ENCODE peak calls at places on chromosome 22, in six cellular contexts. Y is cardiac fibroblast, B is Caco-2, L is upper lobe of right lung, V is spleen, H is brain microvascular endothelial cell. O is an unnamed sample.

GRCh38 chr22:46557736-46558480 is 20.5 kb upstream of the CELSR1 start:
- DNase-seq in Y (no peak), B (peak), L (no peak), V (no peak), H (no peak), O (no peak)

GRCh38 chr22:37464181-37464580 is 22.0 kb downstream of the MFNG start:
- DNase-seq in Y (no peak), B (no peak), L (no peak), V (no peak), H (no peak), O (no peak)

GRCh38 chr22:46364341-46365165 is 29.0 kb downstream of the TRMU start:
- DNase-seq in Y (no peak), B (no peak), L (no peak), V (peak), H (no peak), O (no peak)

GRCh38 chr22:45163074-45163416 is 680 bp upstream of the NUP50 start:
- DNase-seq in Y (peak), B (no peak), L (no peak), V (no peak), H (no peak), O (no peak)

GRCh38 chr22:50146440-50147228 is 23.9 kb upstream of the PANX2 start:
- DNase-seq in Y (peak), B (peak), L (peak), V (no peak), H (peak), O (no peak)

GRCh38 chr22:34804588-34804987 is 261.4 kb upstream of the ISX start:
- DNase-seq in Y (no peak), B (peak), L (no peak), V (no peak), H (no peak), O (no peak)

GRCh38 chr22:19750666-19751490 is 9.7 kb upstream of the TBX1 start:
- DNase-seq in Y (no peak), B (no peak), L (no peak), V (no peak), H (peak), O (no peak)

GRCh38 chr22:31291716-31292644 is at the start of gene PIK3IP1:
- DNase-seq in Y (peak), B (peak), L (peak), V (peak), H (peak), O (no peak)

GRCh38 chr22:22042599-22043295 is 60.2 kb upstream of the TOP3B start:
- DNase-seq in Y (no peak), B (no peak), L (no peak), V (no peak), H (no peak), O (no peak)

GRCh38 chr22:23088199-23088604 is 17.9 kb downstream of the GNAZ start:
- DNase-seq in Y (no peak), B (no peak), L (no peak), V (no peak), H (no peak), O (no peak)

GRCh38 chr22:18109410-18110193 is 1.0 kb upstream of the TUBA8 start:
- DNase-seq in Y (no peak), B (no peak), L (no peak), V (peak), H (no peak), O (no peak)

GRCh38 chr22:44684506-44685383 is 17.3 kb upstream of the PRR5 start:
- DNase-seq in Y (peak), B (peak), L (peak), V (peak), H (peak), O (peak)

GRCh38 chr22:31271026-31271425 is 21.3 kb downstream of the PIK3IP1 start:
- DNase-seq in Y (no peak), B (no peak), L (no peak), V (no peak), H (no peak), O (no peak)

GRCh38 chr22:37100589-37101127 is 8.9 kb downstream of the TMPRSS6 start:
- DNase-seq in Y (no peak), B (no peak), L (no peak), V (no peak), H (no peak), O (no peak)

GRCh38 chr22:39429186-39429585 is 27.6 kb upstream of the MGAT3 start:
- DNase-seq in Y (no peak), B (no peak), L (no peak), V (peak), H (no peak), O (no peak)
- H3K4me3 ChIP-seq in Y (no peak), B (no peak), L (no peak), V (no peak), H (no peak), O (no peak)

DNA sequence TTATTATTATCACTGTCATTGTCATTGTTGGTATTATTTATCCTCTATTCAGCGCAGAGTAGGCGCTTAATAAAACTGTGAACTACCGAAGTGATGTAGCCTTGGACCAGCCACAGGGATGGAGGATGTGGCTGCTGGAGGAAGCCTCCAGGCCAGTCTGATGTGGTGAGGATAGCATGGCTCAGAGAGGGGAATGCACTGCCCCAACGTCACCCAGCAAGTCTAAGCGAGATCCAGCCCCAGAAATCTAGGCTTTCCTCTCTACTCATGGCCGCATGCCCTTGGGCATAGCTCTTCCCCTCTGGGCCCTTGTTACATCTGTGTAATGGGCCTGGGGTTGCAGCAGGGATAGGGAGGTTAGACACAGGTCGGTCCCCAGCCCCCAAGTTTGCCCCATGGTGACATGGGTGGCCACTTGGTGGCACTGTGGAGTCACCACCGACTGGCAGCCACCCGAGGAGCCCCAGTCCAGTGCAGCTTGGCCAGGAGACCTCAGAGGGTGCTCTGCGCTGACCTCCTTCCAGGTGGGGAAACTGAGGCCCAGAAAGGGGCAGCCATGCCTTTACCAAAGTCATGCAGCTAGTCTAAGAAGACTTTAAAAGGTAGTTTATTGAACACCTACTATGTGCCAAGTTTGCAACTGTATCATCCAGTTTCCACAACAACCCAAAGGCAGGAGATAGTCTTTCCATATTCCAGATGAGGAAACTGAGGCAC is 395.7 kb downstream of the MN1 start:
- DNase-seq in Y (peak), B (peak), L (peak), V (no peak), H (no peak), O (no peak)
- TF ChIP-seq CTCF in Y (peak), B (peak), L (peak), V (peak), H (peak), O (peak)

DNA sequence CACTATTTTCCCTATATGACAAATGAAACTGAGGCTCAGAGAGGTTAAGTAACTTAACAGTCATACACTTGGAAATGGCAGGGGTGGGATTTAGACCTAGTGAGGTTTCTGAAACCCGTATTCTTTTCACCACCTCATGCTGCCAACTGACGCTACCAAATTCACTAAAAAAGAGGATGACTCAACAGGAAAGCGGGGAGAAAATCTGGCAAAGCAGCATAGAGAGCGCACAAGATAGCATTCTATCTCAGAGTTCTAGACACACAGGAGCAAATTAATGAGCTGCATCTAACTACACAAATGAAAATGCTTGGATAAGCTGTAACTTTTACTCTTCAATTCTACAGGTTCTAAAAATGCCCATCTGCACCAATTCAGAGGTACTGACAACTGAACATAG is 136.4 kb downstream of the RBFOX2 start:
- DNase-seq in Y (peak), B (no peak), L (no peak), V (no peak), H (peak), O (no peak)
- H3K4me3 ChIP-seq in Y (no peak), B (no peak), L (no peak), V (no peak), H (no peak), O (no peak)

DNA sequence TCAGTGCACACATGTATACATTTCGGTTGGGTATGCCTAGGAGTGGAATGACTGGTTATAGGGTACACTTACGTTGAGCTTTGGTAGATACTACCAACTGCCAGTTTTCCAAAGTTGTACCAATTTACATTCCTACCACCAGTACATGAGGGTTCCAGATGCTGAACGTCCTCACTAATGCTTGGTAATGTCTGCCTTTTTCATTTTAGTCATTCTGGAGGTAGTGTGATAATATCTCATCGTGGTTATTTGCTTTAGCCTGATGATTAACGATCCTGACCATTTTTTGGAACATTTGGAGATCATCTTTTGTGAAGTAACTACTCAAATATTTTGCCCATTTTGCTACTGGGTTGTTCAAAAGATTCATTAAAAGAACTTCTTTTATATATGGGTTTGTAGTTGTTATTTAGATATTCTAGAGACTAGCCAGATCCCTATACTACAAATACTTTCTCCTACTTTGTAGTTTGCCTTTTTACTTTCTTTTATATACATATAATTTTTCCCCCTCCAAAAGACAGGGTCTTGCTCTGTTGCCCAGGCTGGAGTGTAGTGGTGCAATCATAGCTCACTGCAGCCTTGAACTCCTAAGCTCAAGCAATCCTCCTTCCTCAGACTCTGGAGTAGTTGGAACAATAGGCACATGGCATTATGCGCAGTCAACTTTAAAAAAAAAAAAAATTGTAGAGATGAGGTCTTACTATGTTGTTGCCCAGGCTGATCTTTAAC is 62.1 kb downstream of the RBFOX2 start:
- DNase-seq in Y (no peak), B (no peak), L (no peak), V (no peak), H (no peak), O (peak)
- TF ChIP-seq CTCF in Y (peak), B (no peak), L (no peak), V (no peak), H (no peak), O (no peak)

DNA sequence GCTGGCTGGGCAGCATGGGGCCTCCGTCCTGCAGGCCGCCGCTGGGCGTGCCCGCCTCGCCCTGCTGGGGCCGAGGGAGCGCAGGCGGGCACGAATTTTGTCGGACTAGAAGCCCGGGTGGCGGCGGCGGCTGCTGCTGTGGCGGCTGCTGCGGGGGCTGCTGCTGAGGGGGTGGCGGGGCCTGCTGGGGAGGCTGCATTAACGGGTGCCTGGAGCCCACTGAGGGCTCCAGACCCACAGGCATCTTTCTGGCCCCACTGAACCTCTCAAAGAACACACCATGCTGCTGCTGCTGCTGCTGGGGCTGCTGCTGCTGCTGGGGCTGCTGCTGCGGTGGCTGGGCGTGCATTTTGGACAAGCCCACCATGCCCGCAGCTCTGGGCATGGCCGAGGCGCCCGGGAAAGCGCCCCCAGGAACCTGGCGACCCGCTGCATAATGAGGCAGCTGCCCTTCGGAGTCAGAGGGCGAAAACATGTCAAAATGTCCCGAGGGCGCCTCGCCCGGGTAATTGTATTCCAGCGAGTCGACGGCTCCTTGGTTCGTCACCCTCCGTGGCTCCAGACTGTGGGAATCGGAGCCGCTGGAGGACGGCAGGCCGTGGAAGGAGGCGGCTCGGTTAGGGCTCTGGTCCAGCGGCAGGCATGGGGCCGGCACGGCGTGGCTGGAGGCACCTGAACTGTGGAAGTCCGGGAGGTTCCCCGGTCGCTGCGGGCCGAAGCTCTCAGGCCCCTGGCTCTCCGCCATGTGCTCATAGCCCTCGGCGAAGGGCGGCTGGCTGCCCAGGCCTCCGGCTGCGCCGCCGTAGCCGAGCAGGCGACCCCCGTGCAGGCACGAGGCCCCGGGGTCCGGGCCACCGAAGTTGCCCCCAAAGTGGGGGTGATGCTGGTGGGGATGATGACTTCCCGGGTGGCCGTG is 2.0 kb downstream of the MN1 start:
- DNase-seq in Y (peak), B (no peak), L (no peak), V (no peak), H (no peak), O (no peak)
- H3K4me3 ChIP-seq in Y (peak), B (no peak), L (peak), V (peak), H (peak), O (peak)

DNA sequence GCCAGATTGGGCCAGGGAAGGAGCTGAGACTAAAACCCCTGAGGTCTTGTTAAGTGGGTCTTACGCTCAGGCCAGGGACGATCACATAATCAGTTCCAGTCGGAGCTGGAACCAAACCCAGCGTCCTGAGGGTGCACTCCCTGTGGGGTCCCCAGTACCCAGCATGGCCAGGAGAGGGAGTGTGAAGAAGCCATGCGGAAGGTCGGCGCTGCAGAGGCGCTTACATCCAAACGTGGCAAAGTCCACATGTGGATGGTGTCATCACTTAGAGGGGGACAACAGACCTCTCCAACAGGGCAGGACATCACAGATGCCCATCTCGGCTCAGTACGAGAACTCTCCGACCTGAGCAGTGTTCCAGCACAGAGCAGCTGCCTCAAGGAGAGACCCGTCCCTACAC is 8.3 kb downstream of the ATP5MGL start:
- DNase-seq in Y (no peak), B (no peak), L (no peak), V (no peak), H (no peak), O (no peak)
- TF ChIP-seq CTCF in Y (peak), B (peak), L (peak), V (no peak), H (peak), O (peak)

DNA sequence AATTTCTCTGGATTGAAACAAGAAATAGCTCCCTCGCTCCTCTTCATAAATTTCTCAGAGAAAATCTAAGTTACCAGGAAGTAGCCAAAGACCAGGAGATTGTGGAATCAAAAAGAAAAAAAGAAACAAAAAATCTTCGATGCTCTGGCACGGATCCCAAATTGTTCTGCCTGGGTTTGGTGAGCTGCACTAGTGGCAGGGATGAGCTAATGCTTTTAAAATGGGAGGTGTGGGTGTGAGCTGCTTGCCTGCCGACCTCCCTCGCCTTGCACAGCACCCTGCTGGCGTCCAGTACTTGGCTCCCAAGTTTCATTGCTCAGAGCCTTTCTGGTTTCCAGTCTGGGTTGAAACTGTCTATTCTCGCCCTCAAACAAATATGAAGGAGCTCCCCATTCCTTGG is 2.5 kb downstream of the TIMP3 start:
- DNase-seq in Y (peak), B (no peak), L (no peak), V (no peak), H (peak), O (no peak)
- H3K4me3 ChIP-seq in Y (peak), B (no peak), L (peak), V (peak), H (peak), O (peak)

O was measured in HFF-Myc.